ENCODE peak calls at places on chromosomes 7 and 10, in eight cellular contexts. One of them, this sample, is unnamed.

GRCh38 chr7:131424219-131424822 is 96.6 kb downstream of the MKLN1 start:
- DNase-seq in stimulated activated CD8-positive, alpha-beta memory T cell treated with anti-CD3 and anti-CD28 coated beads, Interleukin-15, amount 100 ng/mL, for 1 hour: no peak
- DNase-seq in H1: no peak
- DNase-seq in endothelial cell: no peak
- DNase-seq in AG04450: peak; percentile 7
- DNase-seq in OCI-LY7: peak; percentile 64
- DNase-seq in transverse colon: no peak
- DNase-seq in EL: peak; percentile 44
- DNase-seq in this sample: peak; percentile 37

GRCh38 chr7:128032605-128033235 is 1.5 kb upstream of the LRRC4 start:
- DNase-seq in stimulated activated CD8-positive, alpha-beta memory T cell treated with anti-CD3 and anti-CD28 coated beads, Interleukin-15, amount 100 ng/mL, for 1 hour: no peak
- DNase-seq in H1: no peak
- DNase-seq in endothelial cell: no peak
- DNase-seq in AG04450: no peak
- DNase-seq in OCI-LY7: no peak
- DNase-seq in transverse colon: no peak
- DNase-seq in EL: peak; percentile 13
- DNase-seq in this sample: no peak

GRCh38 chr7:124919841-124920240 is 9.8 kb downstream of the POT1 start:
- DNase-seq in stimulated activated CD8-positive, alpha-beta memory T cell treated with anti-CD3 and anti-CD28 coated beads, Interleukin-15, amount 100 ng/mL, for 1 hour: no peak
- DNase-seq in H1: no peak
- DNase-seq in endothelial cell: no peak
- DNase-seq in AG04450: no peak
- DNase-seq in OCI-LY7: no peak
- DNase-seq in transverse colon: no peak
- DNase-seq in EL: no peak
- DNase-seq in this sample: no peak

GRCh38 chr10:70190581-70190980 is 20.3 kb upstream of the SAR1A start:
- DNase-seq in stimulated activated CD8-positive, alpha-beta memory T cell treated with anti-CD3 and anti-CD28 coated beads, Interleukin-15, amount 100 ng/mL, for 1 hour: no peak
- DNase-seq in H1: no peak
- DNase-seq in endothelial cell: no peak
- DNase-seq in AG04450: no peak
- DNase-seq in OCI-LY7: no peak
- DNase-seq in transverse colon: no peak
- DNase-seq in EL: peak; percentile 32
- DNase-seq in this sample: no peak

GRCh38 chr7:100476903-100477870 is 1.8 kb downstream of the TSC22D4 start:
- DNase-seq in stimulated activated CD8-positive, alpha-beta memory T cell treated with anti-CD3 and anti-CD28 coated beads, Interleukin-15, amount 100 ng/mL, for 1 hour: no peak
- DNase-seq in H1: no peak
- DNase-seq in endothelial cell: no peak
- DNase-seq in AG04450: no peak
- DNase-seq in OCI-LY7: peak; percentile 61
- DNase-seq in transverse colon: peak; percentile 64
- DNase-seq in EL: peak; percentile 31
- DNase-seq in this sample: no peak

GRCh38 chr7:123210986-123211385 is 11.2 kb upstream of the SLC13A1 start:
- DNase-seq in stimulated activated CD8-positive, alpha-beta memory T cell treated with anti-CD3 and anti-CD28 coated beads, Interleukin-15, amount 100 ng/mL, for 1 hour: no peak
- DNase-seq in H1: no peak
- DNase-seq in endothelial cell: no peak
- DNase-seq in AG04450: no peak
- DNase-seq in OCI-LY7: no peak
- DNase-seq in transverse colon: no peak
- DNase-seq in EL: no peak
- DNase-seq in this sample: no peak

GRCh38 chr7:23334482-23335056 is 35.4 kb downstream of the MALSU1 start:
- DNase-seq in stimulated activated CD8-positive, alpha-beta memory T cell treated with anti-CD3 and anti-CD28 coated beads, Interleukin-15, amount 100 ng/mL, for 1 hour: no peak
- DNase-seq in H1: no peak
- DNase-seq in endothelial cell: no peak
- DNase-seq in AG04450: peak; percentile 91
- DNase-seq in OCI-LY7: no peak
- DNase-seq in transverse colon: no peak
- DNase-seq in EL: peak; percentile 99
- DNase-seq in this sample: no peak

GRCh38 chr7:66905689-66906088 is 15.3 kb upstream of the TMEM248 start:
- DNase-seq in stimulated activated CD8-positive, alpha-beta memory T cell treated with anti-CD3 and anti-CD28 coated beads, Interleukin-15, amount 100 ng/mL, for 1 hour: no peak
- DNase-seq in H1: no peak
- DNase-seq in endothelial cell: no peak
- DNase-seq in AG04450: no peak
- DNase-seq in OCI-LY7: no peak
- DNase-seq in transverse colon: no peak
- DNase-seq in EL: peak; percentile 5
- DNase-seq in this sample: no peak

GRCh38 chr7:133688483-133689239 is 435.8 kb downstream of the EXOC4 start:
- DNase-seq in stimulated activated CD8-positive, alpha-beta memory T cell treated with anti-CD3 and anti-CD28 coated beads, Interleukin-15, amount 100 ng/mL, for 1 hour: no peak
- DNase-seq in H1: no peak
- DNase-seq in endothelial cell: no peak
- DNase-seq in AG04450: no peak
- DNase-seq in OCI-LY7: no peak
- DNase-seq in transverse colon: no peak
- DNase-seq in EL: peak; percentile 34
- DNase-seq in this sample: no peak

GRCh38 chr10:71765176-71765906 is 8.0 kb downstream of the VSIR start:
- DNase-seq in stimulated activated CD8-positive, alpha-beta memory T cell treated with anti-CD3 and anti-CD28 coated beads, Interleukin-15, amount 100 ng/mL, for 1 hour: no peak
- DNase-seq in H1: no peak
- DNase-seq in endothelial cell: no peak
- DNase-seq in AG04450: no peak
- DNase-seq in OCI-LY7: no peak
- DNase-seq in transverse colon: no peak
- DNase-seq in EL: peak; percentile 61
- DNase-seq in this sample: no peak

GRCh38 chr7:105776068-105776790 is 100.2 kb downstream of the ATXN7L1 start:
- DNase-seq in stimulated activated CD8-positive, alpha-beta memory T cell treated with anti-CD3 and anti-CD28 coated beads, Interleukin-15, amount 100 ng/mL, for 1 hour: no peak
- DNase-seq in H1: peak; percentile 96
- DNase-seq in endothelial cell: no peak
- DNase-seq in AG04450: peak; percentile 100
- DNase-seq in OCI-LY7: no peak
- DNase-seq in transverse colon: peak; percentile 39
- DNase-seq in EL: peak; percentile 100
- DNase-seq in this sample: no peak

GRCh38 chr7:43592321-43592720 is 9.4 kb downstream of the STK17A start:
- DNase-seq in stimulated activated CD8-positive, alpha-beta memory T cell treated with anti-CD3 and anti-CD28 coated beads, Interleukin-15, amount 100 ng/mL, for 1 hour: no peak
- DNase-seq in H1: no peak
- DNase-seq in endothelial cell: no peak
- DNase-seq in AG04450: no peak
- DNase-seq in OCI-LY7: no peak
- DNase-seq in transverse colon: no peak
- DNase-seq in EL: peak; percentile 6
- DNase-seq in this sample: no peak

GRCh38 chr10:128209862-128210214 is 83.6 kb upstream of the MKI67 start:
- DNase-seq in stimulated activated CD8-positive, alpha-beta memory T cell treated with anti-CD3 and anti-CD28 coated beads, Interleukin-15, amount 100 ng/mL, for 1 hour: no peak
- DNase-seq in H1: no peak
- DNase-seq in endothelial cell: no peak
- DNase-seq in AG04450: no peak
- DNase-seq in OCI-LY7: no peak
- DNase-seq in transverse colon: no peak
- DNase-seq in EL: no peak
- DNase-seq in this sample: no peak

GRCh38 chr7:83947260-83947659 is 247.3 kb downstream of the SEMA3A start:
- DNase-seq in stimulated activated CD8-positive, alpha-beta memory T cell treated with anti-CD3 and anti-CD28 coated beads, Interleukin-15, amount 100 ng/mL, for 1 hour: no peak
- DNase-seq in H1: peak; percentile 31
- DNase-seq in endothelial cell: peak; percentile 22
- DNase-seq in AG04450: no peak
- DNase-seq in OCI-LY7: peak; percentile 24
- DNase-seq in transverse colon: peak; percentile 8
- DNase-seq in EL: peak; percentile 18
- DNase-seq in this sample: peak; percentile 20

GRCh38 chr10:113691381-113691780 is 11.7 kb downstream of the CASP7 start:
- DNase-seq in stimulated activated CD8-positive, alpha-beta memory T cell treated with anti-CD3 and anti-CD28 coated beads, Interleukin-15, amount 100 ng/mL, for 1 hour: no peak
- DNase-seq in H1: no peak
- DNase-seq in endothelial cell: no peak
- DNase-seq in AG04450: no peak
- DNase-seq in OCI-LY7: no peak
- DNase-seq in transverse colon: no peak
- DNase-seq in EL: no peak
- DNase-seq in this sample: no peak

GRCh38 chr10:59829601-59830000 is 76.3 kb upstream of the MRLN start:
- DNase-seq in stimulated activated CD8-positive, alpha-beta memory T cell treated with anti-CD3 and anti-CD28 coated beads, Interleukin-15, amount 100 ng/mL, for 1 hour: no peak
- DNase-seq in H1: no peak
- DNase-seq in endothelial cell: no peak
- DNase-seq in AG04450: no peak
- DNase-seq in OCI-LY7: no peak
- DNase-seq in transverse colon: no peak
- DNase-seq in EL: no peak
- DNase-seq in this sample: no peak

GRCh38 chr7:23242935-23243334 is 3.6 kb upstream of the GPNMB start:
- DNase-seq in stimulated activated CD8-positive, alpha-beta memory T cell treated with anti-CD3 and anti-CD28 coated beads, Interleukin-15, amount 100 ng/mL, for 1 hour: no peak
- DNase-seq in H1: no peak
- DNase-seq in endothelial cell: no peak
- DNase-seq in AG04450: no peak
- DNase-seq in OCI-LY7: no peak
- DNase-seq in transverse colon: no peak
- DNase-seq in EL: no peak
- DNase-seq in this sample: no peak

GRCh38 chr10:20971901-20972300 is 74.8 kb upstream of the NEBL start:
- DNase-seq in stimulated activated CD8-positive, alpha-beta memory T cell treated with anti-CD3 and anti-CD28 coated beads, Interleukin-15, amount 100 ng/mL, for 1 hour: no peak
- DNase-seq in H1: no peak
- DNase-seq in endothelial cell: no peak
- DNase-seq in AG04450: no peak
- DNase-seq in OCI-LY7: no peak
- DNase-seq in transverse colon: no peak
- DNase-seq in EL: no peak
- DNase-seq in this sample: no peak

GRCh38 chr7:13262929-13263530 is 575.6 kb downstream of the ARL4A start:
- DNase-seq in stimulated activated CD8-positive, alpha-beta memory T cell treated with anti-CD3 and anti-CD28 coated beads, Interleukin-15, amount 100 ng/mL, for 1 hour: no peak
- DNase-seq in H1: no peak
- DNase-seq in endothelial cell: no peak
- DNase-seq in AG04450: peak; percentile 24
- DNase-seq in OCI-LY7: peak; percentile 26
- DNase-seq in transverse colon: no peak
- DNase-seq in EL: peak; percentile 35
- DNase-seq in this sample: peak; percentile 31

GRCh38 chr7:139035588-139036353 is at the start of gene ZC3HAV1L:
- DNase-seq in stimulated activated CD8-positive, alpha-beta memory T cell treated with anti-CD3 and anti-CD28 coated beads, Interleukin-15, amount 100 ng/mL, for 1 hour: no peak
- DNase-seq in H1: no peak
- DNase-seq in endothelial cell: peak; percentile 66
- DNase-seq in AG04450: peak; percentile 20
- DNase-seq in OCI-LY7: no peak
- DNase-seq in transverse colon: peak; percentile 46
- DNase-seq in EL: peak; percentile 69
- DNase-seq in this sample: peak; percentile 78

GRCh38 chr10:89553064-89553734 is 17.8 kb upstream of the SLC16A12 start:
- DNase-seq in stimulated activated CD8-positive, alpha-beta memory T cell treated with anti-CD3 and anti-CD28 coated beads, Interleukin-15, amount 100 ng/mL, for 1 hour: no peak
- DNase-seq in H1: no peak
- DNase-seq in endothelial cell: no peak
- DNase-seq in AG04450: peak; percentile 63
- DNase-seq in OCI-LY7: no peak
- DNase-seq in transverse colon: no peak
- DNase-seq in EL: peak; percentile 95
- DNase-seq in this sample: no peak

GRCh38 chr10:70458329-70459060 is 17.0 kb upstream of the NODAL start:
- DNase-seq in stimulated activated CD8-positive, alpha-beta memory T cell treated with anti-CD3 and anti-CD28 coated beads, Interleukin-15, amount 100 ng/mL, for 1 hour: no peak
- DNase-seq in H1: no peak
- DNase-seq in endothelial cell: peak; percentile 49
- DNase-seq in AG04450: peak; percentile 26
- DNase-seq in OCI-LY7: no peak
- DNase-seq in transverse colon: peak; percentile 67
- DNase-seq in EL: peak; percentile 82
- DNase-seq in this sample: no peak

This sample was measured in SK-N-DZ.